ENCODE peak calls at places on chromosome 17, in six cellular contexts. E is thoracic aorta, X is GM23248, N is endothelial cell of umbilical vein, H is SK-N-SH, L is coronary artery. B is an unnamed sample.
A peak's percentile ranks its signal among the peaks of the same experiment; 100 is the strongest.

GRCh38 chr17:3866269-3866668 is 20.2 kb upstream of the NCBP3 start:
- DNase-seq in E (no peak), X (no peak), N (no peak), H (no peak), L (no peak), B (no peak)

GRCh38 chr17:40487371-40488020 is 13.9 kb downstream of the TNS4 start:
- DNase-seq in E (no peak), X (no peak), N (no peak), H (no peak), L (no peak), B (peak; percentile 13)

GRCh38 chr17:55931448-55931847 is 180.6 kb downstream of the PCTP start:
- DNase-seq in E (no peak), X (no peak), N (no peak), H (no peak), L (no peak), B (no peak)

GRCh38 chr17:32755045-32755805 is 121.7 kb downstream of the MYO1D start:
- DNase-seq in E (no peak), X (peak; percentile 82), N (peak; percentile 84), H (peak; percentile 66), L (no peak), B (no peak)

GRCh38 chr17:10744509-10745000 is 14.7 kb upstream of the TMEM220 start:
- DNase-seq in E (no peak), X (no peak), N (no peak), H (peak; percentile 39), L (no peak), B (no peak)

GRCh38 chr17:2940352-2940751 is 123.1 kb downstream of the OR1D5 start:
- DNase-seq in E (no peak), X (peak; percentile 24), N (no peak), H (no peak), L (no peak), B (peak; percentile 72)

GRCh38 chr17:42531455-42532354 is 4.3 kb upstream of the NAGLU start:
- DNase-seq in E (no peak), X (peak; percentile 81), N (peak; percentile 49), H (peak; percentile 86), L (peak; percentile 77), B (peak; percentile 88)

GRCh38 chr17:8255499-8255898 is 6.4 kb downstream of the PFAS start:
- DNase-seq in E (no peak), X (peak; percentile 10), N (no peak), H (no peak), L (no peak), B (no peak)

GRCh38 chr17:78925234-78925633 is at the start of gene TIMP2:
- DNase-seq in E (peak; percentile 49), X (peak; percentile 93), N (peak; percentile 86), H (peak; percentile 100), L (peak; percentile 90), B (peak; percentile 91)

GRCh38 chr17:57044976-57045867 is 39.8 kb upstream of the AKAP1 start:
- DNase-seq in E (no peak), X (peak; percentile 5), N (no peak), H (peak; percentile 63), L (no peak), B (peak; percentile 55)

GRCh38 chr17:19331553-19332245 is 30.8 kb downstream of the B9D1 start:
- DNase-seq in E (no peak), X (peak; percentile 27), N (no peak), H (no peak), L (no peak), B (no peak)

GRCh38 chr17:31439716-31440115 is 48.2 kb downstream of the RAB11FIP4 start:
- DNase-seq in E (no peak), X (no peak), N (no peak), H (no peak), L (no peak), B (no peak)

DNA sequence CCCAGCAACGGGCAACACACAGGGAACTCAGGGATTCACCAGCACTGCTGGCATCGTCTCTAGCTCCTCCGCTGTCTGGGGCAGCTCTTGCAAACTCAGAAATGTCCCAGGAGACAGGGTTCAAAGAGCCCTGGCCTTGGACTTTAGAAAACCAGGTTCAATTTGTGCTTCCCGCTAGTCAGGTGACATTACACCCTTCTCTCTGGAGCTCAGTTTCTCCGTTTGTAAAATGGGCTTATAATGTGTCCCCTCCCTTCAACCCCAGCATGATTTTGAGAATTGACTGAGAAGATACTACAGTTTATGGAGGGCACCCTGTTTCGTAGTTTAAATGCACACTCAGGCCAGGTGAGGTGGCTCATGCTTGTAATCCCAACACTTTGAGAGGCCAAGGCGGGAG is 1.9 kb upstream of the MYCBPAP start:
- DNase-seq in E (no peak), X (no peak), N (no peak), H (no peak), L (no peak), B (peak; percentile 3)
- H3K27ac ChIP-seq in E (no peak overlapping the region), X (no peak overlapping the region), N (no peak overlapping the region), H (no peak overlapping the region), L (no peak overlapping the region), B (no peak overlapping the region)

DNA sequence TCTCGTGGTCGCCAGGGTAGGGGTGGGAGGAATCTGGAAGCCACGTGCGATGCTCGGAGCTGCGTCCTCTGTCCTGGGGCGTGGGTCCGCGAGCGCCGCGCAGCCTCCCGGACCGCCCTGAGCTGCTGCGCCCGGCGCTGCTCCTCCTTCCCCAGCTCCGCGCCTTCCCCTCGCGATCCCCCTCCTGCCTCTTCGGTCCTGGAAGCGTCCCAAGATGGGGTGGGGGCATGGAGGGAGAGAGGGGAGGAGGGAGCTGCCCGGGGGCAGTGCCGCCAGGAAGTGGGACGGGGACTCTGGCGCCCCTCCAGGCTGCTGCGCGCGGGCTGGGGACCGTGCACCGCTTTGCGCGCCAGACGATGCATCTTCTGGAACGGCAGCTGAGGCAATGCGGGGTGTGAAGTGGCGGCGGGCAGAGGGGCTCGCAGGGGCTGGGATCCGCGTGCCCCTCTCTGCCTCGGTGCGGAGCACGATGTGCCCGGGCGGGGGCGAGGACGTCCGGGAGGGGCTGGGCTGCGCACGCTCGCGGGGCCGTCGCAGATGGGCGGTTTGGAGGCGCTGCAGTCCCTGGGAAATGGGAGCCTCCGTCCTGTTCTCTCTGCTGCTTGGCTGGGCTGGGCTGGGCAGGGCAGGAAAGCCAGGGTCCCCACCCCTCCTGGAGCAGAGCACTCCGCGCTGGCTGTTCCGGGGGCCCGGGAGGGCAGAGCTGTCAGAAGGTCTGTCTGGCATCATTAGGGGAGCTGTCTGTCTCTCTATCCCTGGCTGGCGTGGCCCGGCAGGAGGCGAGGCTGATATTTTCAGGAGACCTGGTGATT is 388.0 kb downstream of the SEC14L1 start:
- DNase-seq in E (no peak), X (no peak), N (no peak), H (peak; percentile 95), L (peak; percentile 60), B (peak; percentile 71)
- H3K4me3 ChIP-seq in E (peak overlapping the region; percentile 59), X (peak overlapping the region; percentile 46), N (no peak overlapping the region), H (peak overlapping the region; percentile 43), L (peak overlapping the region; percentile 66), B (peak overlapping the region; percentile 16)

GRCh38 chr17:1025733-1026598 is 29.0 kb downstream of the TIMM22 start:
- DNase-seq in E (no peak), X (no peak), N (no peak), H (no peak), L (no peak), B (no peak)

GRCh38 chr17:1024076-1024475 is 27.1 kb downstream of the TIMM22 start:
- DNase-seq in E (no peak), X (no peak), N (no peak), H (no peak), L (no peak), B (peak; percentile 23)

GRCh38 chr17:1021147-1021546 is 24.2 kb downstream of the TIMM22 start:
- DNase-seq in E (no peak), X (no peak), N (no peak), H (no peak), L (no peak), B (no peak)

GRCh38 chr17:1019451-1019850 is 22.5 kb downstream of the TIMM22 start:
- DNase-seq in E (no peak), X (no peak), N (peak; percentile 17), H (no peak), L (peak; percentile 86), B (peak; percentile 76)

GRCh38 chr17:1022278-1023024 is 25.5 kb downstream of the TIMM22 start:
- DNase-seq in E (no peak), X (no peak), N (no peak), H (no peak), L (peak; percentile 95), B (peak; percentile 80)
- H3K27ac ChIP-seq in E (peak overlapping the region; percentile 97), X (no peak overlapping the region), N (no peak overlapping the region), H (no peak overlapping the region), L (peak overlapping the region; percentile 98), B (peak overlapping the region; percentile 42)

GRCh38 chr17:65051922-65052321 is 4.6 kb downstream of the GNA13 start:
- DNase-seq in E (no peak), X (no peak), N (no peak), H (no peak), L (no peak), B (no peak)
- H3K4me3 ChIP-seq in E (no peak overlapping the region), X (no peak overlapping the region), N (no peak overlapping the region), H (no peak overlapping the region), L (no peak overlapping the region), B (no peak overlapping the region)

B was measured in right cardiac atrium.